ENCODE peak calls at places on chromosomes 13 and 19, in eight cellular contexts. L, N, C, Z, B, X, H and W are unnamed samples.

GRCh38 chr19:58468216-58468839 is 1.4 kb downstream of the ZNF324 start:
- DNase-seq in L (no peak), N (no peak), C (no peak), Z (no peak), B (no peak), X (no peak), H (no peak), W (no peak)

GRCh38 chr13:113086031-113086750 is 19.4 kb upstream of the F7 start:
- DNase-seq in L (no peak), N (no peak), C (no peak), Z (no peak), B (no peak), X (no peak), H (no peak), W (no peak)

GRCh38 chr19:16025108-16026101 is 50.9 kb upstream of the TPM4 start:
- DNase-seq in L (no peak), N (no peak), C (peak; percentile 62), Z (no peak), B (no peak), X (no peak), H (peak; percentile 59), W (no peak)

GRCh38 chr19:45771331-45771933 is 2.4 kb upstream of the SIX5 start:
- DNase-seq in L (no peak), N (no peak), C (no peak), Z (no peak), B (no peak), X (no peak), H (no peak), W (no peak)

GRCh38 chr13:73158851-73159250 is 100.0 kb downstream of the KLF5 start:
- DNase-seq in L (no peak), N (no peak), C (no peak), Z (no peak), B (no peak), X (no peak), H (peak; percentile 49), W (no peak)

GRCh38 chr13:27607125-27607524 is 13.2 kb downstream of the LNX2 start:
- DNase-seq in L (no peak), N (no peak), C (peak; percentile 67), Z (no peak), B (no peak), X (no peak), H (peak; percentile 83), W (no peak)

GRCh38 chr19:12786149-12786870 is 5.0 kb upstream of the JUNB start:
- DNase-seq in L (no peak), N (peak; percentile 66), C (no peak), Z (no peak), B (no peak), X (no peak), H (no peak), W (no peak)

GRCh38 chr19:55539082-55539715 is 2.3 kb upstream of the SBK2 start:
- DNase-seq in L (no peak), N (no peak), C (no peak), Z (no peak), B (no peak), X (no peak), H (no peak), W (no peak)

GRCh38 chr19:1312732-1313694 is 27.3 kb downstream of the EFNA2 start:
- DNase-seq in L (no peak), N (no peak), C (peak; percentile 72), Z (no peak), B (no peak), X (no peak), H (peak; percentile 25), W (no peak)

GRCh38 chr19:57815247-57816075 is 748 bp upstream of the ZNF552 start:
- DNase-seq in L (no peak), N (no peak), C (no peak), Z (no peak), B (no peak), X (no peak), H (no peak), W (no peak)

GRCh38 chr19:28500319-28500718 is 712.6 kb downstream of the UQCRFS1 start:
- DNase-seq in L (no peak), N (no peak), C (no peak), Z (no peak), B (no peak), X (no peak), H (peak; percentile 1), W (no peak)

GRCh38 chr19:45765365-45766292 is 3.4 kb downstream of the SIX5 start:
- DNase-seq in L (no peak), N (no peak), C (no peak), Z (no peak), B (no peak), X (no peak), H (no peak), W (no peak)

GRCh38 chr13:26929971-26930730 is 169.6 kb upstream of the GPR12 start:
- DNase-seq in L (peak; percentile 54), N (peak; percentile 84), C (peak; percentile 71), Z (peak; percentile 25), B (peak; percentile 41), X (peak; percentile 74), H (peak; percentile 77), W (peak; percentile 81)

GRCh38 chr19:35220315-35220921 is 8.1 kb downstream of the FAM187B start:
- DNase-seq in L (no peak), N (no peak), C (no peak), Z (no peak), B (no peak), X (no peak), H (peak; percentile 53), W (no peak)

GRCh38 chr19:46287585-46287984 is 9.3 kb upstream of the HIF3A start:
- DNase-seq in L (no peak), N (no peak), C (no peak), Z (no peak), B (no peak), X (no peak), H (peak; percentile 36), W (no peak)

GRCh38 chr13:37597477-37597876 is 1.1 kb downstream of the POSTN start:
- DNase-seq in L (no peak), N (no peak), C (no peak), Z (no peak), B (no peak), X (no peak), H (no peak), W (no peak)

GRCh38 chr19:39413269-39413902 is 917 bp downstream of the PLEKHG2 start:
- DNase-seq in L (peak; percentile 20), N (no peak), C (no peak), Z (no peak), B (no peak), X (peak; percentile 62), H (peak; percentile 80), W (no peak)

GRCh38 chr13:44854264-44855060 is 134.8 kb downstream of the NUFIP1 start:
- DNase-seq in L (no peak), N (no peak), C (no peak), Z (no peak), B (peak; percentile 71), X (no peak), H (no peak), W (no peak)

GRCh38 chr13:22960827-22961226 is 220.0 kb upstream of the SGCG start:
- DNase-seq in L (no peak), N (no peak), C (no peak), Z (no peak), B (no peak), X (no peak), H (no peak), W (no peak)

GRCh38 chr19:42683917-42684513 is 56.3 kb downstream of the PSG3 start:
- DNase-seq in L (no peak), N (no peak), C (no peak), Z (no peak), B (no peak), X (no peak), H (peak; percentile 43), W (peak; percentile 29)

GRCh38 chr13:26442541-26442940 is 114.9 kb upstream of the WASF3 start:
- DNase-seq in L (no peak), N (no peak), C (no peak), Z (no peak), B (no peak), X (no peak), H (no peak), W (no peak)

GRCh38 chr19:46661735-46662592 is 982 bp upstream of the DACT3 start:
- DNase-seq in L (peak; percentile 76), N (peak; percentile 91), C (peak; percentile 80), Z (peak; percentile 63), B (peak; percentile 56), X (peak; percentile 54), H (peak; percentile 95), W (peak; percentile 77)

GRCh38 chr19:48479686-48480085 is 10.5 kb downstream of the CYTH2 start:
- DNase-seq in L (no peak), N (no peak), C (no peak), Z (no peak), B (no peak), X (no peak), H (no peak), W (no peak)

GRCh38 chr13:111638233-111638632 is 317.8 kb downstream of the TEX29 start:
- DNase-seq in L (no peak), N (no peak), C (no peak), Z (no peak), B (no peak), X (no peak), H (no peak), W (no peak)

GRCh38 chr13:31035162-31035951 is 102.9 kb downstream of the TEX26 start:
- DNase-seq in L (no peak), N (no peak), C (no peak), Z (no peak), B (no peak), X (no peak), H (peak; percentile 71), W (no peak)

GRCh38 chr19:35044317-35045117 is 3.0 kb downstream of the HPN start:
- DNase-seq in L (peak; percentile 30), N (peak; percentile 80), C (peak; percentile 43), Z (peak; percentile 23), B (no peak), X (peak; percentile 61), H (peak; percentile 66), W (peak; percentile 73)

GRCh38 chr13:112975401-112975939 is 6.5 kb downstream of the MCF2L start:
- DNase-seq in L (no peak), N (no peak), C (no peak), Z (no peak), B (no peak), X (no peak), H (no peak), W (no peak)

GRCh38 chr13:109509154-109509905 is 277.1 kb downstream of the IRS2 start:
- DNase-seq in L (no peak), N (no peak), C (no peak), Z (no peak), B (no peak), X (no peak), H (peak; percentile 55), W (no peak)

GRCh38 chr13:29922281-29922821 is 71.9 kb upstream of the UBL3 start:
- DNase-seq in L (no peak), N (no peak), C (no peak), Z (no peak), B (no peak), X (no peak), H (peak; percentile 25), W (no peak)

GRCh38 chr13:30615851-30616311 is 1.8 kb upstream of the USPL1 start:
- DNase-seq in L (no peak), N (no peak), C (peak; percentile 30), Z (no peak), B (no peak), X (no peak), H (peak; percentile 61), W (no peak)

GRCh38 chr19:53511933-53512374 is 26.0 kb upstream of the ZNF331 start:
- DNase-seq in L (peak; percentile 36), N (no peak), C (peak; percentile 2), Z (peak; percentile 6), B (no peak), X (peak; percentile 60), H (peak; percentile 69), W (peak; percentile 52)

GRCh38 chr19:11973020-11973810 is 8.4 kb downstream of the ZNF763 start:
- DNase-seq in L (no peak), N (no peak), C (no peak), Z (no peak), B (no peak), X (no peak), H (no peak), W (no peak)

GRCh38 chr19:42330521-42330835 is 5.0 kb downstream of the MEGF8 start:
- DNase-seq in L (no peak), N (no peak), C (no peak), Z (no peak), B (no peak), X (no peak), H (peak; percentile 55), W (no peak)

GRCh38 chr19:33447336-33448158 is 74.0 kb downstream of the CEBPG start:
- DNase-seq in L (no peak), N (peak; percentile 42), C (no peak), Z (no peak), B (no peak), X (no peak), H (no peak), W (no peak)